ENCODE peak calls at places on chromosome 3, in seven cellular contexts. T, W, I, Y, A, H and P are unnamed samples.

GRCh38 chr3:63914312-63914711 is 2.1 kb upstream of the SCAANT1 start:
- DNase-seq in T (no peak), Y (no peak), W (peak; percentile 81), A (peak; percentile 52), H (no peak), I (no peak), P (no peak)

GRCh38 chr3:9233101-9233500 is 16.3 kb downstream of the SRGAP3 start:
- DNase-seq in H (no peak), Y (no peak), A (no peak), W (no peak), I (no peak), T (no peak), P (no peak)

GRCh38 chr3:116969646-116970045 is 260.1 kb downstream of the TUSC7 start:
- DNase-seq in A (no peak), T (no peak), H (no peak), W (no peak), Y (no peak), I (no peak), P (no peak)

GRCh38 chr3:72494076-72495000 is 353.9 kb downstream of the SHQ1 start:
- DNase-seq in A (no peak), Y (no peak), I (no peak), T (no peak), H (no peak), W (no peak), P (no peak)

GRCh38 chr3:65545429-65545828 is 493.3 kb downstream of the MAGI1 start:
- DNase-seq in W (no peak), T (no peak), A (no peak), Y (no peak), I (no peak), H (no peak), P (no peak)

GRCh38 chr3:138397983-138398382 is 36.4 kb upstream of the ESYT3 start:
- DNase-seq in H (no peak), T (no peak), Y (no peak), A (no peak), W (no peak), I (peak; percentile 38), P (no peak)

GRCh38 chr3:11010406-11011165 is 18.0 kb downstream of the SLC6A1 start:
- DNase-seq in W (no peak), I (no peak), T (no peak), Y (no peak), A (no peak), H (no peak), P (no peak)

GRCh38 chr3:126973814-126974213 is 9.1 kb upstream of the PLXNA1 start:
- DNase-seq in W (no peak), Y (no peak), T (no peak), I (no peak), H (no peak), A (no peak), P (no peak)

GRCh38 chr3:4974154-4974553 is 5.1 kb upstream of the BHLHE40 start:
- DNase-seq in H (no peak), T (no peak), W (no peak), Y (no peak), A (no peak), I (no peak), P (no peak)

GRCh38 chr3:52222319-52223221 is 2.9 kb downstream of the TLR9 start:
- DNase-seq in W (no peak), A (peak; percentile 25), T (no peak), Y (no peak), H (no peak), I (peak; percentile 42), P (no peak)

GRCh38 chr3:168152149-168152548 is 56.4 kb upstream of the GOLIM4 start:
- DNase-seq in Y (no peak), T (no peak), I (no peak), A (no peak), W (no peak), H (no peak), P (no peak)

GRCh38 chr3:48837163-48837562 is 10.5 kb downstream of the PRKAR2A start:
- DNase-seq in H (no peak), A (no peak), I (no peak), T (no peak), W (no peak), Y (no peak), P (no peak)

GRCh38 chr3:89889386-89889785 is 782.0 kb downstream of the EPHA3 start:
- DNase-seq in W (no peak), H (no peak), Y (no peak), T (no peak), I (peak; percentile 79), A (no peak), P (no peak)

GRCh38 chr3:16140116-16140893 is 34.2 kb upstream of the GALNT15 start:
- DNase-seq in T (no peak), Y (no peak), W (peak; percentile 87), A (no peak), H (no peak), I (no peak), P (no peak)

DNA sequence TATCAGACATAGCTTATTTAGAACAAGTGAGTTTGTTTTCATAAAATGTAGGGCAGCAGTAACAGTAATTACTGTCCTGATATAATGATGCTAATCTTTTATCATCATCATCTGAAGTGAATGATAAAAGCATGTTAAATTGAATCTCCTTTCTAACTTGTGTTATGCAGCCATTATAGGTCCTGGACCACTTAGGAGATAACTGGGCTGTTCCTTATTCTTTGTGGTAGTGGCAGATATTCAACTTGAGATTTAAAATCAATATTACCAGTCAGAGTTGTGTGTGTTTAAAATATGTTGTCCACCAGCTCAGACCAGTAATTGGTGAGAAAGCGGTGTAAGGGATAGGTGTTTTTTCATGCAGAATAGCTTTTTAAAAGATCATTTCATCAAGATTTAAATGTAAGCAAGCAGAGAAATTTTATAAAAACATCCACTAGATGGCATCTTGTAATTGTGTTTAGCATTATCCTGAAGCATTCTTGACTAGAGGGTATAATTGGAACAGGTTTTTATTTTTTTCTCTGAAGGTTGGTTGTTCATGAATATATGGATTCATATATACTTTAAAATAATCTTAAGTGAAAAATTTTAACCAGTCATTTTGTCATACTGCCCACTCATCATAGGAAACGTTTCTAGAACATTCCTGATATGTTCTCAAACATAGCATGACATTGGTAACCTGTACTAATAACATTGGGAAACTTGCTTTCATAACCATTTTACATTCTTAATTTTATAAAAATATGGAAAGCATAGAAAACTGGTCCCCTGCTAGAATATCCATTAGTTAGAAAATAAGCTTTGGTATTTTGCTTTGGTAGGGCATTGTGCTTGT is 153.9 kb downstream of the BBX start:
- DNase-seq in A (no peak), Y (no peak), H (no peak), T (no peak), I (no peak), W (no peak), P (no peak)
- TF ChIP-seq CTCF in A (peak; percentile 40), Y (peak; percentile 15), H (peak; percentile 60), T (no peak), I (peak; percentile 80), W (peak; percentile 28), P (peak; percentile 77)

GRCh38 chr3:23761440-23761896 is 44.3 kb upstream of the UBE2E1 start:
- DNase-seq in I (peak; percentile 81), H (peak; percentile 31), T (peak; percentile 62), A (no peak), W (no peak), Y (no peak), P (no peak)
- TF ChIP-seq CTCF in I (peak; percentile 74), H (peak; percentile 24), T (peak; percentile 24), A (no peak), W (no peak), Y (no peak), P (peak; percentile 49)

GRCh38 chr3:197926418-197926817 is 23.6 kb upstream of the RPL35A start:
- DNase-seq in W (no peak), H (peak; percentile 20), T (no peak), A (no peak), Y (peak; percentile 73), I (peak; percentile 83), P (no peak)
- TF ChIP-seq CTCF in W (no peak), H (peak; percentile 44), T (no peak), A (no peak), Y (peak; percentile 71), I (peak; percentile 77), P (peak; percentile 46)

DNA sequence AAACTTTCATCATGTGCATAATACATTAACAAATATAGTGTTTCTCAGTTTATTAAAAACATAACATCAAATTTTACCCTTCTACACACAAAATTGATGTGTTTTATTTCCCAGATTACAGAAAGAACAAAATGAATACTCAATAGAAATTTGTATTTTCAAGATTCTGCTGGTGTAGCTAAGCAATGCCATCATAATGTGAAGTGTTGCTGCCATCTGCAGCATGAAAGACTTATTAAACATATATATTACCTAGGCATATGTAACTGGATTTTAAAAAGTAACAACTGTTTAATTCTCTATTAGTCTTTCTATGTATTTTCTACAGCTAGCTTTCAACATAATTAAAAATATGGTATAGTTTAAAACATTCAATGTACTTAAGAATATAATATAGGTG is 27.5 kb downstream of the PLSCR5 start:
- DNase-seq in H (no peak), Y (no peak), T (no peak), W (no peak), A (peak; percentile 35), I (no peak), P (no peak)
- TF ChIP-seq CTCF in H (no peak), Y (no peak), T (peak; percentile 16), W (no peak), A (peak; percentile 65), I (peak; percentile 75), P (peak; percentile 74)

GRCh38 chr3:172844428-172844827 is 93.9 kb downstream of the ECT2 start:
- DNase-seq in Y (no peak), I (no peak), H (no peak), W (no peak), T (no peak), A (no peak), P (no peak)
- TF ChIP-seq CTCF in Y (no peak), I (no peak), H (no peak), W (no peak), T (no peak), A (no peak), P (no peak)

DNA sequence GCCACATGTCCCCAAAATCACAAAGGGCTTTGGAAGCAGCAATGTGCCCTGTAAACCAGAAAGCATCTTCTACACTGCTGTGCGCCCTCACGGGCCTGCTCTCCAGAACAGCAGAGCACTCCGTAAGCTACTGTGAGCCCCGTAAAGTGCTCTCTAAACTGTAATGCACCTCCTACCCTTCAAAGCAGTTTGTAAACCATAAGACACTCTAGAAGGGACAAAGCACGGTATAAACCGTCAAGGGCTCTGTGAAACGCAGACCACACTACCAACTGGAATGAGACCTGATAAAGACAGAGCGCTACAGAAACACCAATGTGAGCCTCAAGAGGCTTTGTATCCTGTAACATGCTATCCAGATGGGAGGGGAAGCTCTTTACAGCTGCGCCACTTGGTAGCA is 51.1 kb upstream of the FGD5 start:
- DNase-seq in I (no peak), T (no peak), Y (no peak), A (no peak), W (no peak), H (no peak), P (no peak)
- TF ChIP-seq CTCF in I (no peak), T (no peak), Y (no peak), A (no peak), W (no peak), H (no peak), P (no peak)